ENCODE peak calls at places on chromosome 19, in nine cellular contexts. M, S, O, I, R, P, U, G and L are unnamed samples.
A peak's percentile ranks its signal among the peaks of the same experiment; 100 is the strongest.

GRCh38 chr19:12885749-12886706 is 973 bp downstream of the KLF1 start:
- DNase-seq in M (no peak), S (no peak), O (no peak), I (no peak), R (no peak), P (no peak), U (no peak), G (no peak), L (no peak)

GRCh38 chr19:41323023-41323422 is 13.1 kb downstream of the CCDC97 start:
- DNase-seq in M (no peak), S (no peak), O (no peak), I (peak; percentile 88), R (no peak), P (no peak), U (no peak), G (no peak), L (no peak)

GRCh38 chr19:10655457-10656312 is 1.5 kb downstream of the ILF3 start:
- DNase-seq in M (no peak), S (no peak), O (no peak), I (peak; percentile 50), R (no peak), P (no peak), U (no peak), G (no peak), L (peak; percentile 21)

GRCh38 chr19:6535558-6536137 is 4.8 kb downstream of the TNFSF9 start:
- DNase-seq in M (no peak), S (no peak), O (no peak), I (no peak), R (no peak), P (no peak), U (no peak), G (no peak), L (no peak)

GRCh38 chr19:10283301-10283733 is 3.4 kb upstream of the ICAM4 start:
- DNase-seq in M (no peak), S (no peak), O (peak; percentile 75), I (no peak), R (no peak), P (no peak), U (no peak), G (no peak), L (no peak)

GRCh38 chr19:3782330-3782729 is 3.9 kb downstream of the MATK start:
- DNase-seq in M (no peak), S (no peak), O (no peak), I (no peak), R (no peak), P (no peak), U (no peak), G (no peak), L (no peak)

GRCh38 chr19:10836478-10837325 is 690 bp upstream of the TMED1 start:
- DNase-seq in M (no peak), S (peak; percentile 74), O (peak; percentile 94), I (peak; percentile 90), R (peak; percentile 85), P (peak; percentile 54), U (peak; percentile 52), G (peak; percentile 74), L (peak; percentile 91)

GRCh38 chr19:8512115-8512967 is 1.6 kb downstream of the ZNF414 start:
- DNase-seq in M (no peak), S (no peak), O (peak; percentile 72), I (peak; percentile 28), R (no peak), P (no peak), U (no peak), G (no peak), L (no peak)

GRCh38 chr19:5128251-5128931 is 159.5 kb downstream of the KDM4B start:
- DNase-seq in M (peak; percentile 37), S (no peak), O (no peak), I (peak; percentile 89), R (peak; percentile 57), P (no peak), U (no peak), G (no peak), L (no peak)

GRCh38 chr19:12448808-12449207 is 8.0 kb upstream of the ZNF443 start:
- DNase-seq in M (no peak), S (no peak), O (no peak), I (no peak), R (no peak), P (no peak), U (no peak), G (no peak), L (no peak)

GRCh38 chr19:38228491-38229439 is 4.7 kb upstream of the DPF1 start:
- DNase-seq in M (no peak), S (no peak), O (no peak), I (no peak), R (no peak), P (no peak), U (no peak), G (no peak), L (peak; percentile 22)

GRCh38 chr19:38878575-38879399 is 712 bp upstream of the RINL start:
- DNase-seq in M (no peak), S (no peak), O (no peak), I (no peak), R (no peak), P (no peak), U (no peak), G (no peak), L (no peak)

GRCh38 chr19:46271488-46272197 is 25.2 kb upstream of the HIF3A start:
- DNase-seq in M (peak; percentile 93), S (no peak), O (no peak), I (peak; percentile 94), R (no peak), P (no peak), U (no peak), G (no peak), L (no peak)